ENCODE peak calls at places on chromosomes 1 and 21, in seven cellular contexts. H is astrocyte; G is NCI-H774; A is stimulated activated CD8-positive, alpha-beta memory T cell treated with anti-CD3 and anti-CD28 coated beads, Interleukin-2, amount 100 ng/mL, for 1 hour; I is putamen; V is NCI-H1105 treated with DMSO at 0.1 percent for 48 hours; F is EL. J is an unnamed sample.

GRCh38 chr1:41611068-41611931 is 126.8 kb upstream of the EDN2 start:
- DNase-seq in H (no peak), V (no peak), A (no peak), F (no peak), I (no peak), G (peak; percentile 26), J (no peak)

GRCh38 chr1:76038306-76039004 is 36.1 kb upstream of the ST6GALNAC3 start:
- DNase-seq in I (no peak), A (no peak), V (no peak), G (no peak), H (peak; percentile 66), F (peak; percentile 19), J (no peak)

GRCh38 chr1:170204121-170204520 is 58.4 kb downstream of the NTMT2 start:
- DNase-seq in V (no peak), G (no peak), H (no peak), I (no peak), F (no peak), A (no peak), J (no peak)

GRCh38 chr21:26965091-26965566 is 1.8 kb downstream of the ADAMTS5 start:
- DNase-seq in V (no peak), A (no peak), F (no peak), H (no peak), G (no peak), I (no peak), J (no peak)

GRCh38 chr1:234721476-234722266 is 111.7 kb upstream of the IRF2BP2 start:
- DNase-seq in V (no peak), I (peak; percentile 66), H (peak; percentile 98), A (no peak), F (peak; percentile 77), G (no peak), J (no peak)

GRCh38 chr21:45377866-45378257 is 27.1 kb upstream of the COL18A1 start:
- DNase-seq in A (no peak), G (no peak), I (no peak), V (no peak), H (no peak), F (no peak), J (no peak)

GRCh38 chr1:9691726-9692125 is 40.2 kb downstream of the PIK3CD start:
- DNase-seq in F (peak; percentile 28), A (no peak), V (no peak), G (no peak), I (no peak), H (no peak), J (no peak)

GRCh38 chr1:69755647-69756046 is 187.9 kb downstream of the LRRC7 start:
- DNase-seq in H (no peak), A (no peak), I (no peak), V (peak; percentile 13), F (no peak), G (no peak), J (no peak)

GRCh38 chr1:60283690-60284089 is 210.1 kb upstream of the C1orf87 start:
- DNase-seq in F (peak; percentile 12), G (no peak), A (no peak), H (no peak), V (no peak), I (no peak), J (no peak)

GRCh38 chr1:100229681-100230443 is 19.8 kb downstream of the DBT start:
- DNase-seq in A (no peak), I (no peak), G (no peak), F (no peak), H (peak; percentile 22), V (peak; percentile 11), J (no peak)

GRCh38 chr1:43069481-43070050 is 102.5 kb downstream of the EBNA1BP2 start:
- DNase-seq in V (no peak), I (peak; percentile 34), F (no peak), H (no peak), G (no peak), A (no peak), J (no peak)

GRCh38 chr1:219413523-219413922 is 199.4 kb downstream of the ZC3H11B start:
- DNase-seq in F (no peak), A (no peak), G (peak; percentile 62), I (no peak), H (no peak), V (peak; percentile 61), J (no peak)

GRCh38 chr1:98056781-98057180 is 135.9 kb upstream of the DPYD start:
- DNase-seq in H (no peak), I (no peak), F (no peak), G (no peak), A (no peak), V (no peak), J (no peak)

GRCh38 chr1:154501423-154502065 is 475 bp upstream of the TDRD10 start:
- DNase-seq in G (no peak), V (no peak), I (no peak), H (no peak), F (peak; percentile 8), A (no peak), J (no peak)

J was measured in central memory CD8-positive, alpha-beta T cell.